ENCODE peak calls at places on chromosomes 7 and 10, in four cellular contexts. One of them, this sample, is unnamed.

GRCh38 chr10:34996843-34997242 is 93.3 kb downstream of the CUL2 start:
- DNase-seq in T-helper 9 cell: no peak
- DNase-seq in Right ventricle myocardium inferior: no peak
- DNase-seq in fibroblast of the aortic adventitia: peak; percentile 11
- DNase-seq in this sample: no peak

GRCh38 chr7:31955021-31955420 is 115.2 kb downstream of the PDE1C start:
- DNase-seq in T-helper 9 cell: no peak
- DNase-seq in Right ventricle myocardium inferior: no peak
- DNase-seq in fibroblast of the aortic adventitia: no peak
- DNase-seq in this sample: no peak

GRCh38 chr7:90593205-90593604 is 2.9 kb upstream of the CDK14 start:
- DNase-seq in T-helper 9 cell: no peak
- DNase-seq in Right ventricle myocardium inferior: no peak
- DNase-seq in fibroblast of the aortic adventitia: peak; percentile 30
- DNase-seq in this sample: no peak

GRCh38 chr10:123377883-123378282 is 223.7 kb downstream of the BUB3 start:
- DNase-seq in T-helper 9 cell: no peak
- DNase-seq in Right ventricle myocardium inferior: no peak
- DNase-seq in fibroblast of the aortic adventitia: peak; percentile 4
- DNase-seq in this sample: no peak

GRCh38 chr10:133391761-133392518 is 2.0 kb upstream of the MTG1 start:
- DNase-seq in T-helper 9 cell: no peak
- DNase-seq in Right ventricle myocardium inferior: no peak
- DNase-seq in fibroblast of the aortic adventitia: no peak
- DNase-seq in this sample: peak; percentile 39

GRCh38 chr10:97715259-97715874 is 1.8 kb downstream of the MARVELD1 start:
- DNase-seq in T-helper 9 cell: no peak
- DNase-seq in Right ventricle myocardium inferior: no peak
- DNase-seq in fibroblast of the aortic adventitia: no peak
- DNase-seq in this sample: no peak

GRCh38 chr7:7439564-7439963 is 96.1 kb downstream of the COL28A1 start:
- DNase-seq in T-helper 9 cell: no peak
- DNase-seq in Right ventricle myocardium inferior: no peak
- DNase-seq in fibroblast of the aortic adventitia: no peak
- DNase-seq in this sample: no peak

GRCh38 chr7:17681965-17682364 is 258.3 kb downstream of the SNX13 start:
- DNase-seq in T-helper 9 cell: no peak
- DNase-seq in Right ventricle myocardium inferior: no peak
- DNase-seq in fibroblast of the aortic adventitia: peak; percentile 73
- DNase-seq in this sample: no peak

GRCh38 chr7:138001529-138002095 is at the start of gene CREB3L2:
- DNase-seq in T-helper 9 cell: peak; percentile 57
- DNase-seq in Right ventricle myocardium inferior: peak; percentile 88
- DNase-seq in fibroblast of the aortic adventitia: peak; percentile 65
- DNase-seq in this sample: peak; percentile 62

GRCh38 chr7:151386301-151387160 is 23.3 kb downstream of the WDR86 start:
- DNase-seq in T-helper 9 cell: no peak
- DNase-seq in Right ventricle myocardium inferior: no peak
- DNase-seq in fibroblast of the aortic adventitia: no peak
- DNase-seq in this sample: no peak

GRCh38 chr7:71348751-71349415 is 216.9 kb downstream of the GALNT17 start:
- DNase-seq in T-helper 9 cell: no peak
- DNase-seq in Right ventricle myocardium inferior: no peak
- DNase-seq in fibroblast of the aortic adventitia: no peak
- DNase-seq in this sample: no peak

GRCh38 chr10:74079028-74079913 is 71.4 kb downstream of the AP3M1 start:
- DNase-seq in T-helper 9 cell: no peak
- DNase-seq in Right ventricle myocardium inferior: no peak
- DNase-seq in fibroblast of the aortic adventitia: peak; percentile 31
- DNase-seq in this sample: no peak